ENCODE peak calls at places on chromosome 3, in six cellular contexts. M is K562, V is GM12891, N is H1, T is HepG2, K is GM12878. O is an unnamed sample.

GRCh38 chr3:134373942-134374790 is at the start of gene AMOTL2:
- DNase-seq in N (peak; percentile 92), K (no peak), T (peak; percentile 89), M (peak; percentile 31), V (peak; percentile 64), O (peak; percentile 56)

GRCh38 chr3:16370872-16371740 is 106.1 kb downstream of the OXNAD1 start:
- DNase-seq in T (no peak), N (no peak), M (peak; percentile 12), V (no peak), K (no peak), O (no peak)

GRCh38 chr3:42850263-42850662 is 25.4 kb downstream of the CYP8B1 start:
- DNase-seq in T (no peak), V (no peak), M (no peak), N (peak; percentile 16), K (no peak), O (no peak)

GRCh38 chr3:38454884-38455638 is 1.4 kb downstream of the ACVR2B start:
- DNase-seq in K (no peak), T (peak; percentile 81), N (peak; percentile 92), V (peak; percentile 46), M (peak; percentile 74), O (peak; percentile 43)

GRCh38 chr3:186162221-186162620 is 53.3 kb upstream of the ETV5 start:
- DNase-seq in N (no peak), V (no peak), M (no peak), K (no peak), T (no peak), O (no peak)

GRCh38 chr3:105791134-105791533 is 77.7 kb downstream of the CBLB start:
- DNase-seq in K (no peak), V (no peak), T (no peak), M (no peak), N (no peak), O (no peak)

GRCh38 chr3:141455603-141456327 is 31.1 kb upstream of the RASA2 start:
- DNase-seq in V (no peak), T (no peak), M (no peak), K (no peak), N (no peak), O (no peak)

GRCh38 chr3:177893321-177893720 is 642.9 kb upstream of the KCNMB2 start:
- DNase-seq in M (no peak), K (no peak), T (no peak), N (no peak), V (no peak), O (no peak)

GRCh38 chr3:30606301-30607031 is at the start of gene TGFBR2:
- DNase-seq in N (peak; percentile 77), M (peak; percentile 61), V (peak; percentile 29), K (peak; percentile 5), T (peak; percentile 98), O (peak; percentile 42)

GRCh38 chr3:123068227-123069020 is 1.6 kb downstream of the PDIA5 start:
- DNase-seq in V (no peak), N (peak; percentile 72), M (peak; percentile 44), K (no peak), T (peak; percentile 75), O (no peak)

GRCh38 chr3:107241217-107241616 is 136.0 kb upstream of the CCDC54 start:
- DNase-seq in M (peak; percentile 33), V (no peak), T (no peak), K (no peak), N (no peak), O (no peak)

GRCh38 chr3:61134532-61134931 is 116.7 kb downstream of the FHIT start:
- DNase-seq in T (no peak), N (no peak), M (no peak), V (no peak), K (no peak), O (no peak)

GRCh38 chr3:37902674-37903073 is 41.0 kb downstream of the CTDSPL start:
- DNase-seq in M (no peak), V (no peak), N (no peak), K (no peak), T (no peak), O (no peak)

GRCh38 chr3:10348404-10348721 is 27.5 kb upstream of the SEC13 start:
- DNase-seq in K (no peak), V (no peak), M (no peak), T (no peak), N (no peak), O (no peak)

GRCh38 chr3:189192725-189193124 is 21.0 kb downstream of the TPRG1 start:
- DNase-seq in M (no peak), K (no peak), N (no peak), T (no peak), V (no peak), O (no peak)

GRCh38 chr3:150870406-150870805 is 34.8 kb downstream of the MINDY4B start:
- DNase-seq in M (no peak), V (no peak), T (no peak), N (no peak), K (no peak), O (no peak)

GRCh38 chr3:172142074-172143059 is 103.0 kb downstream of the FNDC3B start:
- DNase-seq in V (no peak), T (no peak), N (no peak), K (peak; percentile 94), M (peak; percentile 66), O (no peak)

GRCh38 chr3:66495633-66496032 is 5.2 kb downstream of the LRIG1 start:
- DNase-seq in N (no peak), M (no peak), V (no peak), K (no peak), T (no peak), O (no peak)

GRCh38 chr3:52525666-52526065 is 8.0 kb downstream of the NT5DC2 start:
- DNase-seq in T (no peak), M (no peak), N (no peak), K (no peak), V (no peak), O (peak; percentile 11)

GRCh38 chr3:192303235-192303634 is 424.1 kb downstream of the FGF12 start:
- DNase-seq in T (no peak), M (no peak), K (no peak), V (no peak), N (no peak), O (no peak)

GRCh38 chr3:187519428-187519890 is 150.7 kb downstream of the SST start:
- DNase-seq in V (no peak), T (no peak), K (no peak), N (peak; percentile 51), M (no peak), O (no peak)

GRCh38 chr3:48504051-48504946 is at the start of gene SHISA5:
- DNase-seq in T (no peak), M (peak; percentile 62), K (no peak), V (peak; percentile 68), N (no peak), O (peak; percentile 69)

GRCh38 chr3:141280690-141281089 is 49.1 kb downstream of the PXYLP1 start:
- DNase-seq in N (no peak), T (no peak), K (no peak), V (no peak), M (no peak), O (no peak)

GRCh38 chr3:64814360-64814759 is 126.6 kb upstream of the ADAMTS9 start:
- DNase-seq in M (no peak), V (no peak), N (no peak), T (no peak), K (no peak), O (no peak)

GRCh38 chr3:195180490-195181106 is 90.4 kb downstream of the XXYLT1 start:
- DNase-seq in V (no peak), T (no peak), N (no peak), K (no peak), M (no peak), O (no peak)

GRCh38 chr3:123633530-123633929 is 48.7 kb upstream of the HACD2 start:
- DNase-seq in V (no peak), M (no peak), T (peak; percentile 37), K (no peak), N (no peak), O (no peak)

GRCh38 chr3:124119056-124119721 is 127.3 kb upstream of the ROPN1 start:
- DNase-seq in N (no peak), T (no peak), K (no peak), M (no peak), V (no peak), O (no peak)

GRCh38 chr3:12662593-12663310 is 1.2 kb downstream of the RAF1 start:
- DNase-seq in K (no peak), T (no peak), V (no peak), M (peak; percentile 64), N (no peak), O (no peak)

GRCh38 chr3:155744091-155744625 is 713 bp downstream of the PLCH1 start:
- DNase-seq in V (peak; percentile 53), M (peak; percentile 74), T (peak; percentile 48), N (peak; percentile 96), K (no peak), O (peak; percentile 44)
- TF ChIP-seq POLR2A in V (no peak), M (no peak), T (peak; percentile 47), N (peak; percentile 49), K (no peak), O (no peak)

GRCh38 chr3:72724070-72724469 is 124.2 kb downstream of the SHQ1 start:
- DNase-seq in V (no peak), N (peak; percentile 39), M (no peak), K (no peak), T (no peak), O (no peak)

GRCh38 chr3:72725229-72725628 is 123.0 kb downstream of the SHQ1 start:
- DNase-seq in N (no peak), M (no peak), T (no peak), K (no peak), V (no peak), O (no peak)

GRCh38 chr3:72721696-72722381 is 126.4 kb downstream of the SHQ1 start:
- DNase-seq in K (no peak), N (no peak), T (no peak), M (no peak), V (no peak), O (no peak)

GRCh38 chr3:72719137-72719536 is 129.1 kb downstream of the SHQ1 start:
- DNase-seq in K (no peak), M (no peak), V (no peak), T (no peak), N (no peak), O (no peak)

GRCh38 chr3:72722930-72723726 is 125.1 kb downstream of the SHQ1 start:
- DNase-seq in M (no peak), K (peak; percentile 35), N (peak; percentile 33), T (no peak), V (no peak), O (no peak)
- TF ChIP-seq POLR2AphosphoS5 in M (no peak), K (no peak), N (no peak), T (no peak), V (no peak), O (no peak)

GRCh38 chr3:54659347-54659746 is 268.5 kb downstream of the LRTM1 start:
- DNase-seq in K (no peak), T (no peak), M (no peak), N (no peak), V (no peak), O (no peak)

GRCh38 chr3:54665201-54665600 is 262.7 kb downstream of the LRTM1 start:
- DNase-seq in N (no peak), K (no peak), V (no peak), T (no peak), M (no peak), O (no peak)

GRCh38 chr3:54660599-54661210 is 267.2 kb downstream of the LRTM1 start:
- DNase-seq in K (no peak), T (no peak), N (no peak), M (no peak), V (no peak), O (no peak)

GRCh38 chr3:54663558-54664114 is 264.2 kb downstream of the LRTM1 start:
- DNase-seq in K (no peak), V (no peak), N (no peak), M (no peak), T (no peak), O (no peak)
- TF ChIP-seq TAF1 in K (no peak), V (no peak), N (no peak), M (no peak), T (no peak), O (no peak)

GRCh38 chr3:33826206-33826605 is 27.8 kb downstream of the PDCD6IP start:
- DNase-seq in K (no peak), N (no peak), T (no peak), V (no peak), M (no peak), O (no peak)
- TF ChIP-seq POLR2A in K (no peak), N (no peak), T (no peak), V (no peak), M (no peak), O (no peak)

O was measured in GM12892.